ENCODE peak calls at places on chromosomes 16 and 17, in nine cellular contexts. T is H1, O is DND-41, M is tibial artery, R is lung, S is Peyer's patch, V is transverse colon, E is lower lobe of right lung, B is GM23248. K is an unnamed sample. For H3K4me1, the result is how much of the 10 kb centered on the place peaks cover.

GRCh38 chr16:66512589-66513404 is 37.1 kb downstream of the TK2 start:
- DNase-seq in T (no peak), O (no peak), B (peak), S (peak), E (no peak), M (peak), R (no peak), V (no peak), K (no peak)

GRCh38 chr17:40675905-40676304 is 10.9 kb upstream of the KRT222 start:
- DNase-seq in B (no peak), V (no peak), R (no peak), S (no peak), E (no peak), T (no peak), M (no peak), O (no peak), K (no peak)

GRCh38 chr16:47431960-47432359 is 28.9 kb downstream of the ITFG1 start:
- DNase-seq in S (no peak), B (peak), M (no peak), R (no peak), O (no peak), E (no peak), V (no peak), T (no peak), K (no peak)

GRCh38 chr16:81488687-81489411 is 44.2 kb downstream of the CMIP start:
- DNase-seq in O (no peak), S (no peak), E (no peak), V (no peak), B (no peak), T (no peak), M (no peak), R (no peak), K (peak)

GRCh38 chr17:76709077-76709950 is 1.5 kb downstream of the MXRA7 start:
- DNase-seq in R (peak), B (peak), S (peak), M (peak), V (peak), E (peak), O (no peak), T (no peak), K (no peak)

GRCh38 chr17:50208611-50209061 is 7.2 kb upstream of the COL1A1 start:
- DNase-seq in E (no peak), V (no peak), B (peak), O (no peak), R (no peak), M (peak), T (no peak), S (no peak), K (no peak)

GRCh38 chr17:46979023-46979870 is at the start of gene RPRML:
- DNase-seq in O (peak), T (no peak), V (peak), S (no peak), R (no peak), B (peak), E (peak), M (no peak), K (no peak)

GRCh38 chr17:35612924-35613521 is 25.9 kb downstream of the AP2B1 start:
- DNase-seq in V (peak), R (no peak), M (peak), B (peak), E (no peak), S (peak), O (peak), T (no peak), K (peak)

GRCh38 chr16:19776565-19776964 is 58.5 kb downstream of the IQCK start:
- DNase-seq in S (no peak), R (no peak), E (no peak), V (no peak), T (no peak), B (no peak), O (no peak), M (no peak), K (no peak)

GRCh38 chr17:46917041-46917440 is 5.9 kb upstream of the GOSR2 start:
- DNase-seq in M (no peak), O (no peak), B (no peak), E (no peak), R (no peak), T (no peak), V (no peak), S (no peak), K (peak)

GRCh38 chr16:17166095-17166494 is 304.7 kb downstream of the XYLT1 start:
- DNase-seq in T (no peak), M (no peak), E (no peak), V (no peak), O (peak), B (peak), S (no peak), R (no peak), K (no peak)

GRCh38 chr16:67967183-67967955 is 1.1 kb downstream of the SLC12A4 start:
- DNase-seq in B (peak), T (no peak), M (no peak), E (no peak), S (peak), O (peak), V (no peak), R (no peak), K (no peak)

DNA sequence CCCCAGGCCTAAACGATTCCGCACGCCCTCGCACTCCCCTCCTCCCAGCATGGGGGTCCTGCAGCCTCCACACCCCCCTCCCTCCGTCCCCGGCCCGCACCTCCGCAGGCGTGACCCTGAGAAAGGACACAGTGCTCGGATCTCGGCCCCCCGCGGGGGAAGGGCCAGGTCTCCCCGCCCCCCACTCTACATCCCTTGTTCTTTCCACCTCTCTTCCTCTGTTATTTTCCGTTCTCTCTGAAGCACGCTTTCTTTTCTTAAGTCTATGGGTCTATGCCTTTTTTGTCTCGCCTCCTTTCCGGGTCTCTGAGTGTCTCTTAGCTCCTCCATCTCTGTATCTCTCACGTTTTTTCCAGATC is 2.0 kb upstream of the HES7 start:
- DNase-seq in M (no peak), S (no peak), B (no peak), R (no peak), O (no peak), V (no peak), E (no peak), T (no peak), K (peak)
- H3K4me1 ChIP-seq in M (under half), S (under half), B (under half), R (under half), O (half or more), V (under half), E (half or more), T (under half), K (under half)

GRCh38 chr17:7483238-7484066 is 714 bp upstream of the POLR2A start:
- DNase-seq in E (peak), R (peak), T (peak), V (peak), O (peak), M (peak), B (peak), S (peak), K (peak)

GRCh38 chr17:7484964-7485377 is 805 bp downstream of the POLR2A start:
- DNase-seq in T (no peak), E (no peak), M (no peak), O (no peak), S (no peak), V (no peak), R (no peak), B (no peak), K (no peak)

GRCh38 chr17:7490144-7490543 is 6.0 kb downstream of the POLR2A start:
- DNase-seq in O (no peak), V (no peak), E (no peak), R (no peak), M (no peak), T (no peak), S (no peak), B (no peak), K (no peak)

GRCh38 chr17:7484067-7484963 is at the start of gene POLR2A:
- DNase-seq in S (peak), B (peak), M (peak), R (peak), V (peak), E (peak), T (peak), O (peak), K (peak)

GRCh38 chr17:7486181-7486580 is 2.0 kb downstream of the POLR2A start:
- DNase-seq in R (no peak), T (no peak), O (no peak), B (peak), V (no peak), E (no peak), S (no peak), M (no peak), K (no peak)
- H3K27ac ChIP-seq in R (no peak), T (no peak), O (peak), B (peak), V (peak), E (no peak), S (peak), M (peak), K (peak)

DNA sequence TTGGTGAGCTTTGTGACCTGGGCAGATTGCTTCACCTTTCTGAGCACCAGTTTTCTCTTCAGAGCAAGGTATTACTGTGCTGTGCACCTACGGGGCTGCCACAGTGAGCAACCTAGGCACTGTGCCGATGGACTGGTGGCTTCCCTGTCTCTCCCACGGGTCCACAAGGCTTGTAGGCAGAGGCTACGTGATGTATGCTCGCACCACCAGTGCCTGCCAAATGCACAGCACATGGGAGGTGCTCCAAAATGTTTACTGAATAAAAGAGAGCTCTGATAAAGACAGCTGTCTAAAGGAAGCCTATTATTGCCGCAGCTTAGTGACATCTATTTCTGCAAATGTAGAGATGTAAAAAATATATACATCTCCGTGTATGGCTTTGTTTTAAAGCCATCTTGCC is 139.2 kb downstream of the CDK5R1 start:
- DNase-seq in E (no peak), V (no peak), T (no peak), O (no peak), M (no peak), B (no peak), S (no peak), R (no peak), K (no peak)
- H3K4me3 ChIP-seq in E (no peak), V (no peak), T (no peak), O (no peak), M (no peak), B (no peak), S (no peak), R (no peak), K (no peak)

GRCh38 chr17:42852351-42852750 is 1.4 kb downstream of the AOC3 start:
- DNase-seq in B (no peak), R (no peak), E (no peak), T (no peak), M (peak), O (no peak), S (no peak), V (no peak), K (no peak)
- H3K4me1 ChIP-seq in B (under half), R (under half), E (under half), T (under half), M (under half), O (under half), S (under half), V (under half), K (under half)

DNA sequence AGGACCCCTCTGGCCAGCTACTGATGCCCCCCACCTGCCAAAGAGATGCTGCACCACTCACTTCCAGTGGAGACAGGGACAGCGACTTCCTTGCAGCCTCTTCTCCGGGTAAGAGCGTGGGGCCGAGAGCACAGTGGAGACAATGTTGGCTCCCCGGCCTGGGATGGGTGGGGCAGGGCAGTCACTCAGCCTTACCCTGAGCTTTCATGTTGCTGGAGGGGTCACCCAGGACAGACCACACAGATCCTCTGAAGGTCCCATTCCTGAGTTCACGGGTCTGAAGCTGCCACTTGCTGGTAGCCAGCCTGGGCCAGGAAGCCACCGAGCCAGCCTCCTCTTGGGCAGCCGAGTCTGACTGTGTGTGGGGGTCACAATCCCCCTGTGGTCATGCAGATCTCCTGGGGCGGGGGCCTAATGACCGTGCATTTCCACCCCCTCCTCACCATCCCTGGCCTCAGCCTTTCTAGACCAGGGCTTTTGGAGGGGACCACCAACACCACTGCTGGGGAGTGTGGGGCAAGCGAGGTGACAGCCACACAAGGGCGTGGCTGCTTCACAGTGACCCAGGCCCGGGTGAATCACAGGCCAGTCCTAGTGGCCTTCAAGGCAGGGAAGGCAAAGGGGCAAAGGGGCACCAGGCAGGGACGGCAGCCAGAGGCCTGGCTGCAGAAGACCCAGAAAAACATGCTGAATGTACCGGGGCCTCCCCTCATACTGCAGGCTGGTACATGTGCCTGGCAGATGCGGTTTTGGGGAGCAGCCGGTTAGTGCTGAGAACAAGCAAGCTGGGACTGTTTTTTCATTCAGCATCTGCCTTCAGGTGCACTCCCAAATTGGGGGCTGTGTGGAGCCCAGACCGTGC is 10.4 kb downstream of the TAF1C start:
- DNase-seq in M (no peak), V (no peak), R (no peak), B (no peak), O (no peak), S (no peak), E (no peak), T (no peak), K (peak)
- H3K27ac ChIP-seq in M (peak), V (peak), R (peak), B (peak), O (no peak), S (peak), E (peak), T (no peak), K (no peak)

GRCh38 chr17:63740464-63741181 is 976 bp downstream of the STRADA start:
- DNase-seq in V (no peak), E (no peak), S (no peak), R (no peak), O (no peak), M (no peak), T (no peak), B (peak), K (peak)
- H3K4me3 ChIP-seq in V (peak), E (peak), S (peak), R (peak), O (peak), M (peak), T (peak), B (peak), K (peak)

DNA sequence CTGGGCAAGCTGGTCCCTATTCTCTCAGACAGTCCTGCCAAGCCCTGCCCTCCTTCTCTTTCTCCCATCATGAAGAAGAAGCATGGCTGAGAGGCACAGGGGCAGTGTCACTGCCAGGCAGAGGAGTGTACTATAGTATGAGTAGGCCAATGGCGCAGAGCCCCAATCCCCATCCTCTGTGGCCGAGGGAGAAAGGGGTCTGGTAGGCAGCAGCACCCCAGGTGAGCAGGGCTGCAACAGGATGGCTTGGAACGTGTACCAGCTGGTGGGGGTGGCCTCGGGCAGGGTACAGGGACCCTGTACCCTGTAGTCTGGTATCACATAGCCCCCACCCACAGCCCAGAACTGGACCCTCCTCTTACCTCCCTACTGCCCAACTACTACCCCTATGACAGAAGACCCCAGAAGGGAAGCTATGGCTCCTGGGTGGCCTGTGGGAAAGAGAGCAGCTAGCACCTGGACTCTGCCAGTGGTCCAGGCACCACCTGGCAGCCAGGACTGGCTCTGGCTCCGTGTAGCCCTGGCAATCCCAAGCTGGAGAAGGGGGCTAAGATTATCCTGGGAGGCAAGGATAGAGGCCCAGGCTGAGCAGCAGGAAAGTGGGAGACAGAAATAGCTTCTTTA is 4.4 kb downstream of the SMARCD2 start:
- DNase-seq in O (no peak), R (no peak), T (no peak), V (no peak), S (no peak), E (no peak), M (no peak), B (no peak), K (no peak)
- H3K4me1 ChIP-seq in O (under half), R (under half), T (under half), V (under half), S (under half), E (half or more), M (under half), B (under half), K (under half)

DNA sequence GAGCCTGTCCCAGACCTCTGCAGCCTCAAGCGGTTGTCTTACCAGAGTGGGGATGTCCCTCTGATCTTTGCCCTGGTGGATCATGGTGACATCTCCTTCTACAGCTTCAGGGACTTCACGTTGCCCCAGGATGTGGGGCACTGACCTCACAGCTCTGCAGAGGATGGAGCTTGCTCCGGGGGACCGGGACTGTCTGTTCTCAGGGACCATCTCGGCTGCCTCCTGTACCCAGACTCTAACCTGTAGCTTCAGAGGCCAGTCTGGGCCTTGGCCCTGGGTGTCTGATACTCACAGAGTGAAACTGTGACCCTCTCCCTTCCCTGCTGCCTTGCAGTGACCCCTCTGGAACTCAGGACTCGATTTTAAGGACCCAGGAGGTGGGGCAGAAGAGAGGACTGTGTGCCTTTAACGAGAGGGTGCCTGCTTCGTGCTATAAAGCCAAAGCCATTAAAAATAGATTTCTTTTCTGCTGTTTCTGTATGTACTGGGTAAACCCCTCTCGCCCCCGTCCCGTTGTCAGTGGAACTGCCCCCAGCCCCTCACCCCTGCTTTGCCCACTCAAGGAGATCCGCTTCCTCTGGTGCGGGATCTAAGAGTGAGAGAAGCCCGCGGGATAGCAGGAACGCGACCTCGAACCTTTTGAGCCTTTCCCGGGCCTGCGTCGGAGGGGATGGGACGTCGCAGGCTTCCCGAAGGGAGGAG is 1.1 kb upstream of the LLGL2 start:
- DNase-seq in M (no peak), E (peak), R (no peak), S (no peak), O (no peak), T (no peak), B (no peak), V (no peak), K (no peak)
- H3K27ac ChIP-seq in M (peak), E (peak), R (no peak), S (peak), O (no peak), T (no peak), B (no peak), V (peak), K (peak)

K was measured in small intestine.